ENCODE peak calls at places on chromosome 18, in four cellular contexts. E, N, W and V are unnamed samples.

GRCh38 chr18:34947711-34948125 is 93.5 kb upstream of the MAPRE2 start:
- DNase-seq in E (peak), N (no peak), W (peak), V (no peak)

GRCh38 chr18:71598374-71598773 is 945.8 kb downstream of the CBLN2 start:
- DNase-seq in E (no peak), N (no peak), W (no peak), V (no peak)

GRCh38 chr18:54947115-54947514 is 12.1 kb downstream of the CCDC68 start:
- DNase-seq in E (no peak), N (no peak), W (no peak), V (no peak)

GRCh38 chr18:6013101-6013790 is 117.9 kb upstream of the TMEM200C start:
- DNase-seq in E (peak), N (no peak), W (no peak), V (no peak)

GRCh38 chr18:59085797-59086196 is 53.9 kb upstream of the SEC11C start:
- DNase-seq in E (peak), N (no peak), W (no peak), V (no peak)

GRCh38 chr18:75790821-75791220 is 363.3 kb upstream of the SMIM21 start:
- DNase-seq in E (no peak), N (no peak), W (no peak), V (no peak)

GRCh38 chr18:3481696-3482210 is 31.8 kb downstream of the TGIF1 start:
- DNase-seq in E (peak), N (peak), W (peak), V (no peak)

GRCh38 chr18:57705861-57706590 is 84.4 kb upstream of the NARS1 start:
- DNase-seq in E (no peak), N (no peak), W (no peak), V (no peak)

GRCh38 chr18:55546873-55547704 is 40.9 kb downstream of the TCF4 start:
- DNase-seq in E (peak), N (no peak), W (no peak), V (no peak)

GRCh38 chr18:31154186-31154585 is 8.5 kb downstream of the DSC1 start:
- DNase-seq in E (no peak), N (no peak), W (no peak), V (no peak)

GRCh38 chr18:67500512-67500911 is 16.0 kb downstream of the DSEL start:
- DNase-seq in E (no peak), N (no peak), W (no peak), V (no peak)

GRCh38 chr18:70197844-70198243 is 7.6 kb downstream of the RTTN start:
- DNase-seq in E (no peak), N (no peak), W (no peak), V (no peak)

GRCh38 chr18:47978603-47979002 is 48.1 kb upstream of the SMAD2 start:
- DNase-seq in E (no peak), N (no peak), W (no peak), V (no peak)

GRCh38 chr18:5895300-5895885 is at the start of gene TMEM200C:
- DNase-seq in E (peak), N (no peak), W (peak), V (peak)

GRCh38 chr18:31232779-31233424 is 70.2 kb upstream of the DSC1 start:
- DNase-seq in E (no peak), N (no peak), W (no peak), V (no peak)

GRCh38 chr18:3121256-3121655 is 98.5 kb downstream of the MYOM1 start:
- DNase-seq in E (no peak), N (no peak), W (no peak), V (no peak)

GRCh38 chr18:50461251-50461650 is 86.4 kb downstream of the SKA1 start:
- DNase-seq in E (no peak), N (no peak), W (no peak), V (no peak)

GRCh38 chr18:8816805-8817204 is 111.4 kb downstream of the MTCL1 start:
- DNase-seq in E (peak), N (no peak), W (no peak), V (no peak)

GRCh38 chr18:29523371-29523770 is 1346.4 kb upstream of the CDH2 start:
- DNase-seq in E (no peak), N (no peak), W (no peak), V (no peak)

GRCh38 chr18:58838946-58839345 is 25.7 kb upstream of the ZNF532 start:
- DNase-seq in E (no peak), N (no peak), W (no peak), V (no peak)

GRCh38 chr18:68735498-68736343 is 20.8 kb upstream of the TMX3 start:
- DNase-seq in E (peak), N (no peak), W (peak), V (peak)

GRCh38 chr18:54148678-54149077 is 75.8 kb downstream of the MBD2 start:
- DNase-seq in E (no peak), N (no peak), W (no peak), V (no peak)

GRCh38 chr18:51427012-51427411 is 229.5 kb upstream of the MEX3C start:
- DNase-seq in E (no peak), N (no peak), W (peak), V (no peak)

GRCh38 chr18:70991577-70991976 is 702.7 kb downstream of the SOCS6 start:
- DNase-seq in E (peak), N (no peak), W (no peak), V (no peak)

GRCh38 chr18:67417864-67418523 is 98.5 kb downstream of the DSEL start:
- DNase-seq in E (peak), N (no peak), W (no peak), V (no peak)

GRCh38 chr18:26103579-26103978 is 13.2 kb upstream of the SS18 start:
- DNase-seq in E (no peak), N (peak), W (peak), V (no peak)

GRCh38 chr18:52326001-52326400 is 14.0 kb upstream of the DCC start:
- DNase-seq in E (peak), N (no peak), W (no peak), V (no peak)

GRCh38 chr18:47669815-47670214 is 260.6 kb downstream of the SMAD2 start:
- DNase-seq in E (no peak), N (no peak), W (no peak), V (no peak)

GRCh38 chr18:47756364-47757016 is 174.0 kb downstream of the SMAD2 start:
- DNase-seq in E (peak), N (peak), W (peak), V (peak)

GRCh38 chr18:22302152-22302551 is 115.6 kb downstream of the CTAGE1 start:
- DNase-seq in E (no peak), N (no peak), W (no peak), V (no peak)

GRCh38 chr18:28511421-28511821 is 334.5 kb upstream of the CDH2 start:
- DNase-seq in E (peak), N (no peak), W (peak), V (no peak)

GRCh38 chr18:10062941-10063300 is 149.1 kb downstream of the VAPA start:
- DNase-seq in E (no peak), N (no peak), W (no peak), V (no peak)
- H3K18ac ChIP-seq in E (no peak), N (no peak), W (no peak), V (no peak)

DNA sequence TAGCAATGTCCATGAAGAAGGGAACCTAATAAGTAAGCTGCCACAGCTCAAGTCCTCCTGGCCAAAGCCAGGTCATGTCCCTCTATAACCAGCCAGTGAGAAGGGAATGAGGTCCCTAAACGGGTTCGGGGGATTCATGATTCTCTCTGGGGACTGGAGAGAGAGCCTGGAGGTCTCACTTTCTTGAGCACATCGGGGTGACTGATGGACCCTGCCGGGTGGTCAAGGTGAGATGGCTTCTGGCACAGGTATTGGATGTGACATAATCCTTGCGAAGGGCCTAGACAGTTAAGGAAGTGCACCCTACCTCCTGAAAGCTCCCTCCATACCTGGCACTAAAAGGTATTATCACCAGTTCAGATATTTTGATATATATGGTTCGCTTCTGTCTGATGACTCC is 45.7 kb downstream of the HRH4 start:
- DNase-seq in E (no peak), N (no peak), W (no peak), V (no peak)
- H2BK15ac ChIP-seq in E (no peak), N (no peak), W (no peak), V (no peak)

DNA sequence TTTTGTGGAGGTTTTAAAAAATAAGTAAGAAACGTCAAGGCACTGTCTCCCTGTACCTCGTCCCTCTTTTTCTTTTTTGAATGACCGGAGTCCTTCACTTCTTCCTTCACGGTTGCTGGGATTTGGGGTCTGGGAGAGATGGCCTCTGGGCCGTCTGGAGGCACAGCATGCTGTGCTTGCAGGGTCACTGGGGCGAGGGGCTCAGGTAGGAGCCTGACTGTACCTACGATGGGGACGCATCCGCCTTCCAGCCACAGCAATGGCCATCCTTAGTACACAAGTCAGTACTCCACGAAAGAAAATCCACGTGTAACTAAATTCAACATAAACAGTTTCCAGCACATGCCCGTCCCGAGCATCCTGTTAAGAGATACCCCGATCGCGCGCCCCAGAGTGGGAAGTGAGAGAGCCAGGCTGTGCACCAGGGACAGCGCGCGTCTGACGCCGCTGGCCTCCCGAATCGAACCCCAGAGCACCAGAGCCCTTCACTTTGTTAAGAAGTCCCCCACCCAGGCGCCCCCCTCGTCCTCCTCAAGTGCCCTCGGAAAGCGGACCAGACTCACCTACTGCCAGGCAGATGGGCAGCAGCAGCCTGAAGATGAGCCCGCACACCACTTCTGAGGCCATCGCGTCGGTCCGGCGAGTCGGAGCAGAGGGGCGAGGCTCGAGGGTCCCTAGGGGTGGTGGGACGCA is 1.3 kb downstream of the PIEZO2 start:
- DNase-seq in E (no peak), N (peak), W (peak), V (no peak)
- H3K18ac ChIP-seq in E (peak), N (no peak), W (no peak), V (peak)

GRCh38 chr18:37484893-37485834 is 80.4 kb downstream of the CELF4 start:
- DNase-seq in E (peak), N (peak), W (peak), V (peak)

GRCh38 chr18:37487400-37487831 is 78.2 kb downstream of the CELF4 start:
- DNase-seq in E (no peak), N (no peak), W (no peak), V (no peak)

GRCh38 chr18:37483984-37484892 is 81.4 kb downstream of the CELF4 start:
- DNase-seq in E (no peak), N (peak), W (peak), V (no peak)

GRCh38 chr18:37489011-37489410 is 76.6 kb downstream of the CELF4 start:
- DNase-seq in E (no peak), N (no peak), W (no peak), V (no peak)

DNA sequence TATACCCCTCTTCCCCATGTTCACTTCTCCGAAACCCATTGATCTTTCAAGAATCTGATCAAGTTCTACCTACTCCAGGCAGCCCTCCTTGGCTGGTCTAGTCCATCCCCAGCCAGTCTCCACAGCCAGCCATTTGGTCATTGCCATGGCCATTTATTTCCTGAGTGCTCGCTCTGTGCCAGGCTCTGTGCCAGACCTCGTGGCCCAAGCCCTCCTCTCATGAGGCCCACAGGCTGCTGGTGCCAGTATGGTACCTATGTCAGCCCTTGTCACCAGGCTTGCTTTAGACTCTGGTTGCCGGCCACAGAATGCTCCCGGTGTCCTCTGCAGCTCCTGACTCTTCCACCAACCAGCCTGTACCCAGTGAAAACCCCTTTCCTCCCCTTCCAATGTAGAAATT is 78.8 kb downstream of the CELF4 start:
- DNase-seq in E (no peak), N (no peak), W (no peak), V (no peak)
- H2BK15ac ChIP-seq in E (no peak), N (no peak), W (no peak), V (no peak)

DNA sequence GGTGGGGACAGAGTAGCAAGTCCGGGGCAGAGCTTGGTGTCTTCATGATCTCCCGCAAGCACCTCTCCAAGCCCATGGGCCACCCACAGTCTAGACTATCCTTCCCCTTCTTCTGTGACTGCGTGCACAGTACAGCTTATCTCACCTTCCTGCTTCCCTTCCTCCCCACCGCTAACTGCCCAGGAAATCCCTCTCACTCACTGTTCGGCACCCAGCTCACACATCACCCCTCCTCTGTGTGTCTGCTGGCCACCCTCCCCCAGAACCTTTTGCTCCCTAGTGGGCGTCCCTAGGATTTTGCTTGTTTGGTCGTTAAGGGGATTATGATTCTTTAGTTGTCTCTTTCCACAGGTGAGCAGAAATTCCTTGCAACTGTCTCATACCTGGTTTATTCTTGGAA is 31.5 kb upstream of the SMAD7 start:
- DNase-seq in E (no peak), N (no peak), W (no peak), V (no peak)
- H3K18ac ChIP-seq in E (no peak), N (no peak), W (no peak), V (no peak)

GRCh38 chr18:78716581-78716980 is 263.0 kb upstream of the SALL3 start:
- DNase-seq in E (no peak), N (no peak), W (no peak), V (no peak)
- H2BK15ac ChIP-seq in E (no peak), N (no peak), W (no peak), V (no peak)

GRCh38 chr18:10588975-10589374 is 63.1 kb downstream of the NAPG start:
- DNase-seq in E (peak), N (no peak), W (no peak), V (no peak)

GRCh38 chr18:10591891-10592290 is 66.1 kb downstream of the NAPG start:
- DNase-seq in E (no peak), N (no peak), W (no peak), V (no peak)

DNA sequence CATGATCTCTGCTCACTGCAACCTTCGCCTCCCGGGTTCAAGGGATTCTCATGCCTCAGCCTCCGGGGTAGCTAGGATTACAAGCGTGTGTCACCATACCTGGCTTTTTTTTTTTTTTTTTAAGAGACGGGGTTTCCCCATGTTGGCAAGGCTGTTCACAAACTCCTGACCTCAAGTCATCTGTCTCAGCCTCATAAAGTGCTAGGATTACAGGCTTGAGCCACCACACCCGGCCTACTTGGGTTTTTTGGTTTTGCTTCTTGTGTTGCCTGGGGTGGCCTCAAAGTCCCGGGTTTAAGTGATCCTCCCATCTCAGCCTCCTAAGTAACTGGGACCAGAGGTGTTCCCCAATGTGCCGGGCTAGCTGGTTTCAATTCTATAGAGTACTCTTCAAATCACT is 64.6 kb downstream of the NAPG start:
- DNase-seq in E (no peak), N (no peak), W (no peak), V (no peak)
- H3K18ac ChIP-seq in E (no peak), N (no peak), W (no peak), V (no peak)

GRCh38 chr18:37529863-37530262 is 35.7 kb downstream of the CELF4 start:
- DNase-seq in E (no peak), N (no peak), W (no peak), V (no peak)
- H2BK15ac ChIP-seq in E (no peak), N (no peak), W (no peak), V (peak)

DNA sequence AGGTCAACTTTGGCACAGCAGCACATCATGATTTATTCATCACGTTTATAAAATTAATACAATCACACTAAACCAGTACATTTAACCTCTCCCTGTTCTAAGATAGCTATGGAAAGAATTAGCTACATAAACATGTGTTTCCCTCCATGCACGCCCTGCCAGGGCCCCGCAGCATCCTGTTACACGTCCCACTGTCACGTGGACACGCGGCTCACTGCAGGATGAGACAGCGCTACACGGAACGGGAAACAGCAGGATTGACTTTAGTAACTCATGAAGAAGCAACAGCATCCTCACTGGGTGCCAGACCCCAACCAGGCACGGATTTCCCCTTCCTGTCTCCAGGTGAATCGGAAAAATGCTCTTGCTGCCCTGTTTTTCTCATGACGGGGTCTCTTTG is 30.9 kb upstream of the SALL3 start:
- DNase-seq in E (no peak), N (no peak), W (no peak), V (no peak)
- H3K18ac ChIP-seq in E (no peak), N (no peak), W (no peak), V (peak)